ENCODE peak calls at places on chromosome 21, in four cellular contexts. S, E, X and F are unnamed samples.

GRCh38 chr21:26709090-26709489 is 136.0 kb upstream of the CYYR1 start:
- DNase-seq in X (no peak), E (peak), S (peak), F (no peak)

GRCh38 chr21:20329636-20330035 is 668.6 kb upstream of the NCAM2 start:
- DNase-seq in X (peak), E (no peak), S (no peak), F (no peak)

GRCh38 chr21:35896060-35896459 is 164.3 kb downstream of the SETD4 start:
- DNase-seq in S (no peak), E (no peak), X (no peak), F (no peak)

GRCh38 chr21:38352536-38353219 is 95.9 kb downstream of the KCNJ15 start:
- DNase-seq in S (peak), X (peak), E (peak), F (peak)

GRCh38 chr21:26366781-26367180 is 196.2 kb upstream of the APP start:
- DNase-seq in S (peak), E (peak), X (no peak), F (peak)

GRCh38 chr21:34552324-34553198 is 40.6 kb upstream of the KCNE1 start:
- DNase-seq in X (no peak), E (no peak), S (no peak), F (peak)

GRCh38 chr21:38721055-38721454 is 84.7 kb upstream of the ETS2 start:
- DNase-seq in X (no peak), E (no peak), S (no peak), F (no peak)

GRCh38 chr21:43306911-43307676 is 119.8 kb downstream of the SIK1 start:
- DNase-seq in S (peak), X (no peak), E (peak), F (peak)

GRCh38 chr21:29235714-29236197 is 63.0 kb upstream of the BACH1 start:
- DNase-seq in X (no peak), E (no peak), S (peak), F (no peak)

GRCh38 chr21:42688226-42688840 is 34.9 kb downstream of the PDE9A start:
- DNase-seq in E (no peak), S (no peak), X (no peak), F (no peak)

GRCh38 chr21:34986561-34987533 is 62.3 kb downstream of the RUNX1 start:
- DNase-seq in E (peak), S (peak), X (no peak), F (peak)

GRCh38 chr21:17636711-17637110 is 24.0 kb upstream of the BTG3 start:
- DNase-seq in E (no peak), X (no peak), S (no peak), F (no peak)

GRCh38 chr21:38897532-38898421 is 92.0 kb downstream of the ETS2 start:
- DNase-seq in X (no peak), S (no peak), E (no peak), F (no peak)

GRCh38 chr21:44436111-44436611 is 19.1 kb upstream of the LRRC3 start:
- DNase-seq in S (no peak), E (no peak), X (no peak), F (no peak)

GRCh38 chr21:25709684-25710265 is 24.9 kb downstream of the ATP5PF start:
- DNase-seq in E (no peak), X (no peak), S (no peak), F (no peak)

GRCh38 chr21:31752352-31752751 is 20.4 kb upstream of the SCAF4 start:
- DNase-seq in X (no peak), E (no peak), S (peak), F (peak)

GRCh38 chr21:42233067-42233981 is 14.4 kb downstream of the ABCG1 start:
- DNase-seq in E (no peak), S (peak), X (peak), F (peak)

GRCh38 chr21:19874521-19874920 is 1123.7 kb upstream of the NCAM2 start:
- DNase-seq in S (no peak), E (no peak), X (no peak), F (no peak)

GRCh38 chr21:43658769-43659135 is 536 bp downstream of the HSF2BP start:
- DNase-seq in S (no peak), E (no peak), X (no peak), F (no peak)

GRCh38 chr21:45887788-45888187 is 93.8 kb upstream of the COL6A1 start:
- DNase-seq in X (no peak), S (no peak), E (no peak), F (no peak)

GRCh38 chr21:25838809-25839208 is 104.0 kb downstream of the GABPA start:
- DNase-seq in E (no peak), X (no peak), S (peak), F (no peak)

GRCh38 chr21:35203093-35204021 is 154.3 kb upstream of the RUNX1 start:
- DNase-seq in X (no peak), E (peak), S (peak), F (no peak)

GRCh38 chr21:46182548-46183336 is 1.5 kb downstream of the SPATC1L start:
- DNase-seq in E (no peak), X (no peak), S (no peak), F (no peak)